ENCODE peak calls at places on chromosomes 3 and 15, in seven cellular contexts. Q is endothelial cell of umbilical vein, T is GM23248, W is mammary epithelial cell, S is neural progenitor cell, M is GM12878, Y is GM23338. R is an unnamed sample.
A peak's percentile ranks its signal among the peaks of the same experiment; 100 is the strongest.

GRCh38 chr15:78064544-78064943 is 13.0 kb downstream of the TBC1D2B start:
- DNase-seq in Q (no peak), T (peak; percentile 72), W (no peak), S (no peak), M (no peak), Y (no peak), R (peak; percentile 36)

GRCh38 chr15:100929641-100930042 is 10.5 kb downstream of the LRRK1 start:
- DNase-seq in Q (no peak), T (no peak), W (peak; percentile 74), S (peak; percentile 43), M (no peak), Y (no peak), R (no peak)

GRCh38 chr3:118963711-118964110 is 70.9 kb downstream of the IGSF11 start:
- DNase-seq in Q (no peak), T (no peak), W (no peak), S (no peak), M (no peak), Y (no peak), R (no peak)

GRCh38 chr3:188914556-188914955 is 257.2 kb upstream of the TPRG1 start:
- DNase-seq in Q (peak; percentile 63), T (peak; percentile 73), W (no peak), S (no peak), M (no peak), Y (no peak), R (peak; percentile 95)

GRCh38 chr15:76298986-76299385 is 12.3 kb downstream of the ETFA start:
- DNase-seq in Q (no peak), T (no peak), W (no peak), S (no peak), M (no peak), Y (no peak), R (no peak)

GRCh38 chr15:95324596-95325135 is 1005.8 kb upstream of the NR2F2 start:
- DNase-seq in Q (peak; percentile 47), T (no peak), W (no peak), S (no peak), M (no peak), Y (no peak), R (no peak)

GRCh38 chr3:46721009-46721408 is 3.3 kb upstream of the PRSS50 start:
- DNase-seq in Q (no peak), T (no peak), W (no peak), S (no peak), M (no peak), Y (no peak), R (no peak)

GRCh38 chr3:155302476-155302875 is 9.0 kb upstream of the STRIT1 start:
- DNase-seq in Q (no peak), T (peak; percentile 72), W (no peak), S (no peak), M (no peak), Y (no peak), R (peak; percentile 52)

GRCh38 chr3:128760881-128761280 is 34.9 kb downstream of the RAB7A start:
- DNase-seq in Q (no peak), T (no peak), W (no peak), S (no peak), M (no peak), Y (no peak), R (no peak)

GRCh38 chr3:12758025-12758830 is 831 bp downstream of the TMEM40 start:
- DNase-seq in Q (peak; percentile 59), T (peak; percentile 83), W (peak; percentile 46), S (no peak), M (no peak), Y (peak; percentile 32), R (peak; percentile 83)

GRCh38 chr3:47227678-47228077 is 54.9 kb downstream of the KIF9 start:
- DNase-seq in Q (no peak), T (no peak), W (no peak), S (no peak), M (peak; percentile 58), Y (no peak), R (no peak)

GRCh38 chr3:135072431-135072830 is 277.4 kb downstream of the EPHB1 start:
- DNase-seq in Q (no peak), T (no peak), W (no peak), S (no peak), M (no peak), Y (no peak), R (no peak)

GRCh38 chr3:24494616-24495333 is at the start of gene THRB:
- DNase-seq in Q (peak; percentile 48), T (peak; percentile 83), W (peak; percentile 77), S (peak; percentile 79), M (no peak), Y (peak; percentile 79), R (peak; percentile 52)

GRCh38 chr3:38552364-38552763 is 56.2 kb downstream of the EXOG start:
- DNase-seq in Q (no peak), T (no peak), W (no peak), S (no peak), M (no peak), Y (no peak), R (no peak)

GRCh38 chr15:70023064-70023768 is 74.5 kb downstream of the TLE3 start:
- DNase-seq in Q (peak; percentile 7), T (peak; percentile 97), W (peak; percentile 89), S (no peak), M (peak; percentile 74), Y (no peak), R (peak; percentile 54)

GRCh38 chr3:155308831-155309230 is 15.3 kb upstream of the STRIT1 start:
- DNase-seq in Q (no peak), T (peak; percentile 46), W (peak; percentile 49), S (no peak), M (no peak), Y (no peak), R (peak; percentile 31)

GRCh38 chr3:40422861-40423260 is 34.3 kb upstream of the RPL14 start:
- DNase-seq in Q (no peak), T (no peak), W (no peak), S (no peak), M (no peak), Y (no peak), R (no peak)

DNA sequence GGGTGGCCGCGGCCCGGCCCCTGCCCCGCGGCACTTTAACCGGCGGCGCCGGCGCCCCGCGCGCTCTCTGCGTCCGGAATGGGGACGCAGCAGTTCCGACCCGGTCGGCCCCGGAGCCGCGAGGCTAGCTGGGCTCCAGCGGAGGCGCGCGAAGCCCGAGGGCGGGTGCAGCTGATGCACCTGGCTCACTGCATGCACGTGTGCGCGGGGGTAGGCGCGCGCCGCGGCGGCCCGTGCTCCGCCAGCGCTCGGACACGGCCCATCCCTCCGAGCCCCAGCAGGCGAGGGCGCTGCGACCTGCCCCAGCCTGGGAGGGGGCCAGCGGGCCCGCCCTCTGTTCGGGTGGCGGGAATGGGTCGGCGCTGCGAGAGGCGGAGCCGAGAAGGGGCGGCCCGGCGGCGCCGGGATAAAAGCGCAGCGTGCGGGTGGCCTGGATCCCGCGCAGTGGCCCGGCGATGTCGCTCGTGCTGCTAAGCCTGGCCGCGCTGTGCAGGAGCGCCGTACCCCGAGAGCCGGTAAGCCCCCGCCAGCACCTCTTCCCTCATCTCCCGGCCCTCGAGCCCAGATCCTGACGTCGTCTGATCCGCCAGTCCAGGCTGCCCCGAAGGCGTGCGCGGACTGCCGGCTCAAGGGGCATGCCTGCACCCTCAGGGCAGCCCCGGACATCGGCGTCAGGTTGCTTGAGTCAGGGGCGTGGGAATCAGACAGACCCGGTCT is at the start of the genes CHDH and IL17RB:
- DNase-seq in Q (peak; percentile 6), T (peak; percentile 39), W (peak; percentile 32), S (peak; percentile 84), M (no peak), Y (peak; percentile 78), R (no peak)
- TF ChIP-seq EZH2 in Q (peak; percentile 83), T (no peak), W (no peak), S (peak; percentile 46), M (no peak), Y (no peak), R (peak; percentile 18)

DNA sequence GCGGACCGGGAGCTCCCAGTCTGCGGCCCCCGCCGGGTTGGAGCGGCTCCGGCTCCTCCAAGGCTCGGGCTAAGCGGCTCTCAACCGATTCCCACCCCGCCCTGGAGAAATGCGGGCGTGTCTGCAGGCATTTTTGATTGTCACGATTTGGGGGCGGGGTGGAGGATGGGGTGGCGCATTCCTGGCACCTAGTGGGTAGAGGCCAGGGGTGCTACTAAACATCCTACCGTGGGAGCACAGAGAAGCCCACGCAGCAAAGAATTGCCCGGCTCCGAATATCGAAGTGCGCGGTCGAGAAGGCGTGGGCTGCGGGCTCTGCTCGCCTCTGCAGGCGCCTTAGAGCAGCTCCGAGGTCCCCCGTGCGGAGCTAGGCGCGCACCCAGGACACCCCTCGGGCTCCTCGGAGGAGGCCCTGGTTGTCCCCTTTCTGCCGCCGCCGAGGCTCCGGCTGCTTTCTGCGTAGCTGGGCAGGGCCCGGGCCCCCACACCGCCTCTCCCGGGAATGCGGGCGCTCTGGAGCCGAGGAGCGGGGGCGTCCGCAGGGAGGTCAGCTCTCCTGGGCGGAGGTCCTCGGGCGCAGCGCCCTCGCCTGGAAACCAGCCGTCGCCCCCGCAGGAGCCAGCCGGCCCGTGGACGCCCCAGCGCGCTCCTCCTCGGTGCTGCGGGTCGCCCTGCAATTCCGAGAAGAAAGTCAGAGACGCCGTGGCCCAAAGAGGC is 16.5 kb upstream of the LAMP3 start:
- DNase-seq in Q (peak; percentile 37), T (peak; percentile 75), W (peak; percentile 46), S (peak; percentile 80), M (no peak), Y (peak; percentile 89), R (peak; percentile 35)
- TF ChIP-seq EZH2 in Q (no peak), T (peak; percentile 56), W (no peak), S (peak; percentile 40), M (no peak), Y (peak; percentile 3), R (no peak)

DNA sequence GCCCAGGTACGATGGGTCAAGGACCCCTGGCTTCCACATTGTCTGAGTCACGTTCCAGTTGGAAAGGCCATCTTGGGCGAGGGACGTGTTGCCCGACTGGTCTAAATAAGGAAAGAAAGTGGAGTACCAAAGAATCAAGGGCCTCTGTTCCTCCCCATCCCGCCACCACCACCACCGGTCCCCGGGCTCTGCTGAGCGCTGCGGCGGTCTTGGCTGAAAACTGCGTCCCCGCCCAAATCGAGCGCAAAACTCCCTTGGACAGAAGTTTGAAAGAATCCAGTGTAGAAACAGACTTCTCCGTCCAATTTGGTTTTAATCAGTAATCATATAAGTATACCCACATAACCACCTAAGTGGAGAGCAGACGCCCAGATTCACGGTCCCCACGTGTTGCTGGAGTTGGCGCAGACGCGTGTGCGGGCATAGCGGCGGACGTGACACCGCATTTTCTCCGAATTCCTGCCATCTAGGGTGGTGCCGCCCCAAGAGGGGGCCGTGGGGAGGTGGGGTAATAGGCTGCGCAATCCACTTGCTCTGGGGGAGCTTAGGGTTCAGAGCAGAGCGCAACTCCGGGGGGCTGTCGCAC is 243.8 kb upstream of the TOPAZ1 start:
- DNase-seq in Q (no peak), T (peak; percentile 23), W (no peak), S (peak; percentile 52), M (no peak), Y (peak; percentile 59), R (peak; percentile 16)
- TF ChIP-seq EZH2 in Q (no peak), T (no peak), W (no peak), S (peak; percentile 93), M (no peak), Y (peak; percentile 80), R (no peak)

DNA sequence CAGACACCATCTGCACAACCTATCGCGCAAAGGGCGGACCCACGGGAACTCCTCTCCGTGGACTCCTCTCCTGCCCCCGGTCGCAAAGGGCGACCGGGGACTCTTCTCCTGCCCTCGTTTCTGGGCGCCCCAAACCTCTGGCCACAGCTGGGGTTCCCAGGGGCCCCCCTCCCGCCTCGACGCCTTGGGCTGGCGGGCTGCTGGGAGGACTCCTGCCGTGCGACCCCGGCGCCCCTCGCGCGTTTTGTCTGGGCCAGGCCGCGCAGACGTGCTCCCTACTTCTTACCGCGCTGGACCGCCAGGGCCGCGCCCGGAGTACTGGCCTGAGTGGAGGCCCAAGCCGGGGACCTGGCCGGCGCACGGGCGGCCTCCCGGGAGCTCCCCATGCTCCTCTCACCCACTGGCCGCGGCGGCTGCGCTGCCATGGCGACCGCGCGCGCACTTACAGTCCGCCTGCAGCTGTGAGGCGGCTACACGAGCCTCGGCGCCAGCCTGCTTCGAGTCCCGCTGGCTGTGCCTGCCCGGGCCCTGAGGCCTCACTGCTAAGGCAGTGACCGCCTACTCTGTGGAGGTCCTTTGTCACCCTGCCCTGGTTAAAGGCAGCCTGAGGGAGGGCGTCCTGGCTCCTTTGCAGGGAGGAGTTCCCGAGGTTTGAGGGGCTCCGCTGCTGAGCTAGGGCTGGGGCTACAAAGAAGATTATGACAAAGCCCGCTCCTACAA is 386 bp upstream of the LRRIQ4 start:
- DNase-seq in Q (peak; percentile 76), T (peak; percentile 88), W (peak; percentile 41), S (peak; percentile 82), M (peak; percentile 5), Y (peak; percentile 76), R (peak; percentile 77)
- TF ChIP-seq EZH2 in Q (no peak), T (no peak), W (no peak), S (no peak), M (no peak), Y (no peak), R (no peak)